ENCODE peak calls at places on chromosomes 3 and 15, in six cellular contexts. One of them, this sample, is unnamed.

GRCh38 chr3:134874737-134875413 is 79.8 kb downstream of the EPHB1 start:
- DNase-seq in BE2C: peak
- DNase-seq in ovary: no peak
- DNase-seq in progenitor cell of endocrine pancreas: no peak
- DNase-seq in fibroblast of villous mesenchyme: no peak
- DNase-seq in B cell: no peak
- DNase-seq in this sample: no peak

GRCh38 chr15:48888836-48889235 is 10.9 kb downstream of the EID1 start:
- DNase-seq in progenitor cell of endocrine pancreas: no peak
- DNase-seq in ovary: no peak
- DNase-seq in B cell: no peak
- DNase-seq in BE2C: no peak
- DNase-seq in fibroblast of villous mesenchyme: no peak
- DNase-seq in this sample: no peak

GRCh38 chr15:70670680-70671079 is 92.7 kb downstream of the UACA start:
- DNase-seq in B cell: no peak
- DNase-seq in fibroblast of villous mesenchyme: no peak
- DNase-seq in progenitor cell of endocrine pancreas: no peak
- DNase-seq in ovary: no peak
- DNase-seq in BE2C: no peak
- DNase-seq in this sample: no peak

GRCh38 chr3:58563386-58564035 is 13.7 kb downstream of the FAM107A start:
- DNase-seq in ovary: no peak
- DNase-seq in B cell: no peak
- DNase-seq in fibroblast of villous mesenchyme: no peak
- DNase-seq in BE2C: no peak
- DNase-seq in progenitor cell of endocrine pancreas: no peak
- DNase-seq in this sample: no peak

GRCh38 chr3:138705675-138706074 is 97.1 kb downstream of the FAIM start:
- DNase-seq in BE2C: no peak
- DNase-seq in progenitor cell of endocrine pancreas: no peak
- DNase-seq in fibroblast of villous mesenchyme: no peak
- DNase-seq in ovary: no peak
- DNase-seq in B cell: no peak
- DNase-seq in this sample: no peak

GRCh38 chr15:80525853-80526252 is 121.7 kb downstream of the ARNT2 start:
- DNase-seq in ovary: no peak
- DNase-seq in fibroblast of villous mesenchyme: no peak
- DNase-seq in progenitor cell of endocrine pancreas: no peak
- DNase-seq in BE2C: no peak
- DNase-seq in B cell: no peak
- DNase-seq in this sample: no peak

GRCh38 chr3:192022412-192022811 is 561.4 kb downstream of the PYDC2 start:
- DNase-seq in ovary: no peak
- DNase-seq in B cell: no peak
- DNase-seq in progenitor cell of endocrine pancreas: no peak
- DNase-seq in fibroblast of villous mesenchyme: no peak
- DNase-seq in BE2C: no peak
- DNase-seq in this sample: no peak

GRCh38 chr15:68823561-68823960 is 2.9 kb upstream of the ANP32A start:
- DNase-seq in BE2C: no peak
- DNase-seq in progenitor cell of endocrine pancreas: no peak
- DNase-seq in fibroblast of villous mesenchyme: no peak
- DNase-seq in B cell: no peak
- DNase-seq in ovary: no peak
- DNase-seq in this sample: no peak

GRCh38 chr15:61849446-61849845 is 210.8 kb downstream of the VPS13C start:
- DNase-seq in progenitor cell of endocrine pancreas: no peak
- DNase-seq in BE2C: no peak
- DNase-seq in B cell: no peak
- DNase-seq in fibroblast of villous mesenchyme: no peak
- DNase-seq in ovary: no peak
- DNase-seq in this sample: no peak

GRCh38 chr3:61796088-61796680 is 234.8 kb downstream of the PTPRG start:
- DNase-seq in ovary: no peak
- DNase-seq in progenitor cell of endocrine pancreas: no peak
- DNase-seq in fibroblast of villous mesenchyme: no peak
- DNase-seq in BE2C: no peak
- DNase-seq in B cell: no peak
- DNase-seq in this sample: no peak

GRCh38 chr3:56799251-56799882 is 2.4 kb downstream of the ARHGEF3 start:
- DNase-seq in B cell: peak
- DNase-seq in progenitor cell of endocrine pancreas: no peak
- DNase-seq in fibroblast of villous mesenchyme: peak
- DNase-seq in BE2C: no peak
- DNase-seq in ovary: no peak
- DNase-seq in this sample: no peak

GRCh38 chr15:66921319-66921718 is 144.1 kb upstream of the SMAD3 start:
- DNase-seq in progenitor cell of endocrine pancreas: no peak
- DNase-seq in BE2C: no peak
- DNase-seq in ovary: no peak
- DNase-seq in B cell: no peak
- DNase-seq in fibroblast of villous mesenchyme: no peak
- DNase-seq in this sample: peak

GRCh38 chr3:98172621-98173020 is 6.1 kb downstream of the OR5H15 start:
- DNase-seq in progenitor cell of endocrine pancreas: no peak
- DNase-seq in B cell: no peak
- DNase-seq in ovary: no peak
- DNase-seq in BE2C: peak
- DNase-seq in fibroblast of villous mesenchyme: no peak
- DNase-seq in this sample: no peak

GRCh38 chr3:38834110-38834509 is 18.1 kb upstream of the SCN10A start:
- DNase-seq in B cell: no peak
- DNase-seq in BE2C: peak
- DNase-seq in fibroblast of villous mesenchyme: peak
- DNase-seq in progenitor cell of endocrine pancreas: no peak
- DNase-seq in ovary: peak
- DNase-seq in this sample: peak

GRCh38 chr3:54427951-54428871 is 305.9 kb downstream of the CACNA2D3 start:
- DNase-seq in progenitor cell of endocrine pancreas: peak
- DNase-seq in fibroblast of villous mesenchyme: peak
- DNase-seq in ovary: peak
- DNase-seq in B cell: peak
- DNase-seq in BE2C: peak
- DNase-seq in this sample: no peak

GRCh38 chr3:141796436-141797166 is 33.4 kb downstream of the GRK7 start:
- DNase-seq in progenitor cell of endocrine pancreas: no peak
- DNase-seq in ovary: no peak
- DNase-seq in BE2C: no peak
- DNase-seq in B cell: peak
- DNase-seq in fibroblast of villous mesenchyme: peak
- DNase-seq in this sample: peak

GRCh38 chr3:62577153-62577552 is 203.8 kb upstream of the FEZF2 start:
- DNase-seq in B cell: no peak
- DNase-seq in ovary: no peak
- DNase-seq in progenitor cell of endocrine pancreas: no peak
- DNase-seq in BE2C: no peak
- DNase-seq in fibroblast of villous mesenchyme: no peak
- DNase-seq in this sample: no peak

GRCh38 chr3:119580148-119580760 is 962 bp downstream of the ADPRH start:
- DNase-seq in ovary: no peak
- DNase-seq in BE2C: no peak
- DNase-seq in fibroblast of villous mesenchyme: no peak
- DNase-seq in B cell: peak
- DNase-seq in progenitor cell of endocrine pancreas: no peak
- DNase-seq in this sample: peak

GRCh38 chr3:46024131-46024530 is 3.2 kb downstream of the XCR1 start:
- DNase-seq in ovary: no peak
- DNase-seq in B cell: no peak
- DNase-seq in BE2C: no peak
- DNase-seq in progenitor cell of endocrine pancreas: no peak
- DNase-seq in fibroblast of villous mesenchyme: peak
- DNase-seq in this sample: no peak

GRCh38 chr15:66253643-66254363 is at the start of gene MEGF11:
- DNase-seq in progenitor cell of endocrine pancreas: peak
- DNase-seq in BE2C: peak
- DNase-seq in fibroblast of villous mesenchyme: peak
- DNase-seq in ovary: peak
- DNase-seq in B cell: peak
- DNase-seq in this sample: no peak

GRCh38 chr3:5330152-5330810 is 142.8 kb downstream of the EDEM1 start:
- DNase-seq in progenitor cell of endocrine pancreas: no peak
- DNase-seq in BE2C: no peak
- DNase-seq in ovary: no peak
- DNase-seq in fibroblast of villous mesenchyme: no peak
- DNase-seq in B cell: no peak
- DNase-seq in this sample: no peak

GRCh38 chr3:120689395-120689794 is 7.4 kb upstream of the HGD start:
- DNase-seq in fibroblast of villous mesenchyme: no peak
- DNase-seq in B cell: no peak
- DNase-seq in BE2C: no peak
- DNase-seq in ovary: no peak
- DNase-seq in progenitor cell of endocrine pancreas: no peak
- DNase-seq in this sample: no peak

GRCh38 chr3:13812039-13812438 is 67.8 kb downstream of the WNT7A start:
- DNase-seq in progenitor cell of endocrine pancreas: no peak
- DNase-seq in ovary: no peak
- DNase-seq in BE2C: no peak
- DNase-seq in fibroblast of villous mesenchyme: no peak
- DNase-seq in B cell: no peak
- DNase-seq in this sample: no peak

GRCh38 chr3:88542916-88543315 is 393.2 kb downstream of the C3orf38 start:
- DNase-seq in BE2C: no peak
- DNase-seq in progenitor cell of endocrine pancreas: no peak
- DNase-seq in B cell: no peak
- DNase-seq in ovary: no peak
- DNase-seq in fibroblast of villous mesenchyme: no peak
- DNase-seq in this sample: no peak

GRCh38 chr15:78767331-78767951 is 43.8 kb downstream of the ADAMTS7 start:
- DNase-seq in B cell: no peak
- DNase-seq in ovary: no peak
- DNase-seq in progenitor cell of endocrine pancreas: no peak
- DNase-seq in BE2C: no peak
- DNase-seq in fibroblast of villous mesenchyme: no peak
- DNase-seq in this sample: no peak
- TF ChIP-seq CTCF in B cell: no peak
- TF ChIP-seq CTCF in ovary: no peak
- TF ChIP-seq CTCF in progenitor cell of endocrine pancreas: no peak
- TF ChIP-seq CTCF in BE2C: no peak
- TF ChIP-seq CTCF in fibroblast of villous mesenchyme: no peak
- TF ChIP-seq CTCF in this sample: no peak

DNA sequence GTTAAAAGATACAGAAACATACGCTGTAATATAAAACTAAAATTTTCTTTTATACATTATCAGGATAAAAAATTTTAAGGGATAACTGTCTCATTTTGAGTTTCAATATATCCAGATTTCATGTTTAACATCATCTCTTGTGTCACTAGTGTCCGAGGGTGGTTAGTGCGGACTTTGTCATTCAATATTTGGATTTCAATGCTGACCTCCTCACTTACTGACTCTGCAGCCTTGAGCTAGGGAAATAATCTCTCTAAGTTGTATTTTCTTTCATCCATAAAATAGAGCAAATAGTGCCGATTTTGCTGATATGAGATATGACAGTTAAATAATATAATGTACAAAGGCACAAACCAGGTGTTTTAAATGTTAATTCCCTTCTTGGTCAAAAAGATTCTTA is 203.2 kb downstream of the CPNE4 start:
- DNase-seq in BE2C: no peak
- DNase-seq in ovary: no peak
- DNase-seq in fibroblast of villous mesenchyme: no peak
- DNase-seq in progenitor cell of endocrine pancreas: no peak
- DNase-seq in B cell: no peak
- DNase-seq in this sample: no peak
- TF ChIP-seq CTCF in BE2C: no peak
- TF ChIP-seq CTCF in ovary: no peak
- TF ChIP-seq CTCF in fibroblast of villous mesenchyme: no peak
- TF ChIP-seq CTCF in progenitor cell of endocrine pancreas: no peak
- TF ChIP-seq CTCF in B cell: no peak
- TF ChIP-seq CTCF in this sample: no peak

DNA sequence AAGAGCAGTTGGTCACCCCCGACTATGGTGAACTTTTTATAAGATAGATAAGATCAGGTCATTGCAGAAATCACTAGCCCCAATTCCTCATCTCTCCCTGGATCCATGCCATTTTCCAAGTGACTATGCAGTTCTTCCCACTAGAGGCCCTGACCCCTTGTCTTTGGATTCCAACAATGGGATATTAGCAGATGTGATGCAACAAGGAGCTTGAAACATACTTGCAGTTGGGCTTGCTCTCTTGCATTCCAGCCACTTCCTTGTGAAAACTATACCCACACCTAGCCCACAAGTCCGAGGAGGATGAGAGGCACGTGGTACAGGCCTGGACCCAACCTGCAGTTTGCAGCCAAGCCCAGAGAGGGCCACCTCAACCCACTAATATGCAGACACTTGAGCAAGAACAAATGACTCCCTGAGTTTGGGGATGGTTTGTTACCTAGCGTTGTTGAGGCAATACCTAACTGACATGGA is 60.6 kb downstream of the SUCLG2 start:
- DNase-seq in fibroblast of villous mesenchyme: peak
- DNase-seq in B cell: no peak
- DNase-seq in ovary: no peak
- DNase-seq in BE2C: peak
- DNase-seq in progenitor cell of endocrine pancreas: no peak
- DNase-seq in this sample: no peak
- TF ChIP-seq CTCF in fibroblast of villous mesenchyme: peak
- TF ChIP-seq CTCF in B cell: no peak
- TF ChIP-seq CTCF in ovary: no peak
- TF ChIP-seq CTCF in BE2C: peak
- TF ChIP-seq CTCF in progenitor cell of endocrine pancreas: no peak
- TF ChIP-seq CTCF in this sample: no peak

GRCh38 chr15:89368566-89369223 is 34.1 kb upstream of the POLG start:
- DNase-seq in progenitor cell of endocrine pancreas: no peak
- DNase-seq in ovary: no peak
- DNase-seq in fibroblast of villous mesenchyme: no peak
- DNase-seq in B cell: peak
- DNase-seq in BE2C: peak
- DNase-seq in this sample: no peak
- TF ChIP-seq CTCF in progenitor cell of endocrine pancreas: no peak
- TF ChIP-seq CTCF in ovary: no peak
- TF ChIP-seq CTCF in fibroblast of villous mesenchyme: no peak
- TF ChIP-seq CTCF in B cell: no peak
- TF ChIP-seq CTCF in BE2C: no peak
- TF ChIP-seq CTCF in this sample: no peak

This sample was measured in CD14-positive monocyte.